ENCODE peak calls at places on chromosomes 16 and 17, in eight cellular contexts. O is Daoy, D is amygdala, M is NCI-H1092, L is pons, Q is AG04450, T is M059J, I is GM19239. B is an unnamed sample.

GRCh38 chr16:30068750-30069574 is 3.4 kb downstream of the ALDOA start:
- DNase-seq in L (no peak), I (no peak), T (no peak), M (no peak), Q (no peak), O (no peak), D (no peak), B (no peak)

GRCh38 chr16:53892155-53892554 is 188.2 kb downstream of the FTO start:
- DNase-seq in Q (peak; percentile 49), D (no peak), T (peak; percentile 57), O (peak; percentile 44), I (peak; percentile 13), M (peak; percentile 40), L (peak; percentile 81), B (peak; percentile 42)

GRCh38 chr16:52597772-52598483 is 51.0 kb upstream of the TOX3 start:
- DNase-seq in O (no peak), Q (no peak), T (no peak), M (peak; percentile 58), L (no peak), D (no peak), I (no peak), B (no peak)

GRCh38 chr16:13866073-13866472 is 53.9 kb upstream of the ERCC4 start:
- DNase-seq in D (no peak), L (peak; percentile 46), T (peak; percentile 74), I (peak; percentile 45), M (peak; percentile 32), Q (peak; percentile 43), O (peak; percentile 79), B (peak; percentile 46)

GRCh38 chr17:28225271-28225670 is 93.7 kb upstream of the TMEM97 start:
- DNase-seq in T (no peak), O (no peak), I (no peak), D (no peak), L (no peak), Q (no peak), M (no peak), B (no peak)

GRCh38 chr17:16939606-16940115 is 32.3 kb downstream of the TNFRSF13B start:
- DNase-seq in O (no peak), L (no peak), D (no peak), I (no peak), Q (no peak), M (no peak), T (no peak), B (no peak)

GRCh38 chr16:29673501-29673900 is 5.5 kb upstream of the QPRT start:
- DNase-seq in Q (no peak), L (no peak), T (no peak), O (no peak), M (no peak), I (no peak), D (no peak), B (no peak)

GRCh38 chr17:46772879-46773620 is 45.4 kb downstream of the WNT3 start:
- DNase-seq in M (no peak), T (no peak), O (no peak), L (no peak), Q (no peak), D (no peak), I (no peak), B (no peak)

GRCh38 chr16:4496305-4496704 is 20.1 kb downstream of the HMOX2 start:
- DNase-seq in L (no peak), Q (no peak), D (no peak), I (no peak), M (no peak), O (peak; percentile 58), T (peak; percentile 97), B (no peak)

GRCh38 chr16:70470927-70471341 is 16.5 kb downstream of the FCSK start:
- DNase-seq in O (no peak), M (no peak), L (no peak), Q (no peak), I (no peak), T (peak; percentile 25), D (no peak), B (no peak)

GRCh38 chr16:87041286-87041685 is 275.9 kb downstream of the C16orf95 start:
- DNase-seq in O (peak; percentile 21), Q (no peak), I (no peak), T (no peak), M (no peak), D (no peak), L (no peak), B (no peak)

GRCh38 chr16:2019500-2019899 is at the start of gene NPW:
- DNase-seq in D (no peak), O (no peak), I (no peak), M (peak; percentile 35), L (no peak), Q (no peak), T (no peak), B (no peak)

GRCh38 chr17:49384962-49385361 is 22.9 kb upstream of the ZNF652 start:
- DNase-seq in O (no peak), L (no peak), M (no peak), I (no peak), D (no peak), T (no peak), Q (no peak), B (no peak)

GRCh38 chr16:7646831-7647230 is 314.2 kb downstream of the RBFOX1 start:
- DNase-seq in O (no peak), D (no peak), Q (no peak), I (no peak), L (no peak), T (no peak), M (no peak), B (no peak)

GRCh38 chr16:87946596-87947350 is 4.5 kb upstream of the BANP start:
- DNase-seq in L (no peak), M (no peak), D (no peak), I (no peak), Q (no peak), T (no peak), O (no peak), B (no peak)

GRCh38 chr16:10577305-10578202 is 2.8 kb downstream of the EMP2 start:
- DNase-seq in O (no peak), L (no peak), D (no peak), Q (no peak), T (peak; percentile 28), M (no peak), I (no peak), B (no peak)

GRCh38 chr16:83004868-83005652 is 378.3 kb downstream of the CDH13 start:
- DNase-seq in I (no peak), L (no peak), O (no peak), Q (no peak), T (peak; percentile 28), D (no peak), M (no peak), B (no peak)

B was measured in AG09309.